ENCODE peak calls at places on chromosomes 6 and 20, in ten cellular contexts. One of them, this sample, is unnamed.

GRCh38 chr6:3381233-3382065 is 75.4 kb downstream of the SLC22A23 start:
- DNase-seq in amniotic epithelial cell: no peak
- DNase-seq in activated CD8-positive, alpha-beta memory T cell treated with anti-CD3 and anti-CD28 coated beads for 1 hour: no peak
- DNase-seq in NCI-H2171: no peak
- DNase-seq in tibial nerve: no peak
- DNase-seq in NCI-H748 treated with DMSO at 0.1 percent for 48 hours: no peak
- DNase-seq in stimulated activated CD4-positive, alpha-beta T cell treated with anti-CD3 and anti-CD28 coated beads, Interleukin-2, amount 100 ng/mL, for 48 hours: no peak
- DNase-seq in A549: no peak
- DNase-seq in stimulated activated naive CD8-positive, alpha-beta T cell treated with anti-CD3 and anti-CD28 coated beads, Interleukin-15, amount 100 ng/mL, for 72 hours: no peak
- DNase-seq in H7: no peak
- DNase-seq in this sample: no peak

GRCh38 chr6:1542764-1543163 is 67.0 kb upstream of the FOXC1 start:
- DNase-seq in activated CD8-positive, alpha-beta memory T cell treated with anti-CD3 and anti-CD28 coated beads for 1 hour: no peak
- DNase-seq in NCI-H2171: no peak
- DNase-seq in stimulated activated CD4-positive, alpha-beta T cell treated with anti-CD3 and anti-CD28 coated beads, Interleukin-2, amount 100 ng/mL, for 48 hours: no peak
- DNase-seq in H7: no peak
- DNase-seq in amniotic epithelial cell: no peak
- DNase-seq in A549: no peak
- DNase-seq in NCI-H748 treated with DMSO at 0.1 percent for 48 hours: no peak
- DNase-seq in stimulated activated naive CD8-positive, alpha-beta T cell treated with anti-CD3 and anti-CD28 coated beads, Interleukin-15, amount 100 ng/mL, for 72 hours: no peak
- DNase-seq in tibial nerve: no peak
- DNase-seq in this sample: no peak

GRCh38 chr6:68008445-68008844 is 626.6 kb upstream of the ADGRB3 start:
- DNase-seq in tibial nerve: no peak
- DNase-seq in activated CD8-positive, alpha-beta memory T cell treated with anti-CD3 and anti-CD28 coated beads for 1 hour: no peak
- DNase-seq in NCI-H2171: no peak
- DNase-seq in stimulated activated CD4-positive, alpha-beta T cell treated with anti-CD3 and anti-CD28 coated beads, Interleukin-2, amount 100 ng/mL, for 48 hours: no peak
- DNase-seq in amniotic epithelial cell: peak
- DNase-seq in A549: no peak
- DNase-seq in H7: no peak
- DNase-seq in stimulated activated naive CD8-positive, alpha-beta T cell treated with anti-CD3 and anti-CD28 coated beads, Interleukin-15, amount 100 ng/mL, for 72 hours: no peak
- DNase-seq in NCI-H748 treated with DMSO at 0.1 percent for 48 hours: no peak
- DNase-seq in this sample: no peak

GRCh38 chr6:35624341-35625070 is 64.2 kb downstream of the FKBP5 start:
- DNase-seq in A549: peak
- DNase-seq in amniotic epithelial cell: no peak
- DNase-seq in activated CD8-positive, alpha-beta memory T cell treated with anti-CD3 and anti-CD28 coated beads for 1 hour: no peak
- DNase-seq in stimulated activated naive CD8-positive, alpha-beta T cell treated with anti-CD3 and anti-CD28 coated beads, Interleukin-15, amount 100 ng/mL, for 72 hours: no peak
- DNase-seq in NCI-H748 treated with DMSO at 0.1 percent for 48 hours: no peak
- DNase-seq in NCI-H2171: no peak
- DNase-seq in H7: peak
- DNase-seq in stimulated activated CD4-positive, alpha-beta T cell treated with anti-CD3 and anti-CD28 coated beads, Interleukin-2, amount 100 ng/mL, for 48 hours: no peak
- DNase-seq in tibial nerve: no peak
- DNase-seq in this sample: no peak

GRCh38 chr6:13538084-13538483 is 36.3 kb upstream of the SIRT5 start:
- DNase-seq in NCI-H748 treated with DMSO at 0.1 percent for 48 hours: no peak
- DNase-seq in NCI-H2171: no peak
- DNase-seq in H7: peak
- DNase-seq in stimulated activated naive CD8-positive, alpha-beta T cell treated with anti-CD3 and anti-CD28 coated beads, Interleukin-15, amount 100 ng/mL, for 72 hours: no peak
- DNase-seq in activated CD8-positive, alpha-beta memory T cell treated with anti-CD3 and anti-CD28 coated beads for 1 hour: no peak
- DNase-seq in amniotic epithelial cell: peak
- DNase-seq in stimulated activated CD4-positive, alpha-beta T cell treated with anti-CD3 and anti-CD28 coated beads, Interleukin-2, amount 100 ng/mL, for 48 hours: no peak
- DNase-seq in tibial nerve: no peak
- DNase-seq in A549: peak
- DNase-seq in this sample: no peak

GRCh38 chr20:46823753-46824152 is 70.9 kb upstream of the EYA2 start:
- DNase-seq in tibial nerve: no peak
- DNase-seq in stimulated activated CD4-positive, alpha-beta T cell treated with anti-CD3 and anti-CD28 coated beads, Interleukin-2, amount 100 ng/mL, for 48 hours: no peak
- DNase-seq in NCI-H2171: no peak
- DNase-seq in NCI-H748 treated with DMSO at 0.1 percent for 48 hours: no peak
- DNase-seq in activated CD8-positive, alpha-beta memory T cell treated with anti-CD3 and anti-CD28 coated beads for 1 hour: no peak
- DNase-seq in H7: no peak
- DNase-seq in amniotic epithelial cell: no peak
- DNase-seq in A549: no peak
- DNase-seq in stimulated activated naive CD8-positive, alpha-beta T cell treated with anti-CD3 and anti-CD28 coated beads, Interleukin-15, amount 100 ng/mL, for 72 hours: no peak
- DNase-seq in this sample: no peak

GRCh38 chr6:52566853-52567279 is 10.0 kb downstream of the TRAM2 start:
- DNase-seq in activated CD8-positive, alpha-beta memory T cell treated with anti-CD3 and anti-CD28 coated beads for 1 hour: no peak
- DNase-seq in A549: peak
- DNase-seq in stimulated activated CD4-positive, alpha-beta T cell treated with anti-CD3 and anti-CD28 coated beads, Interleukin-2, amount 100 ng/mL, for 48 hours: no peak
- DNase-seq in amniotic epithelial cell: peak
- DNase-seq in stimulated activated naive CD8-positive, alpha-beta T cell treated with anti-CD3 and anti-CD28 coated beads, Interleukin-15, amount 100 ng/mL, for 72 hours: no peak
- DNase-seq in tibial nerve: peak
- DNase-seq in NCI-H748 treated with DMSO at 0.1 percent for 48 hours: no peak
- DNase-seq in NCI-H2171: no peak
- DNase-seq in H7: no peak
- DNase-seq in this sample: no peak

GRCh38 chr20:17698419-17698818 is 1.3 kb upstream of the BANF2 start:
- DNase-seq in tibial nerve: no peak
- DNase-seq in NCI-H748 treated with DMSO at 0.1 percent for 48 hours: no peak
- DNase-seq in A549: no peak
- DNase-seq in activated CD8-positive, alpha-beta memory T cell treated with anti-CD3 and anti-CD28 coated beads for 1 hour: no peak
- DNase-seq in amniotic epithelial cell: no peak
- DNase-seq in stimulated activated naive CD8-positive, alpha-beta T cell treated with anti-CD3 and anti-CD28 coated beads, Interleukin-15, amount 100 ng/mL, for 72 hours: no peak
- DNase-seq in NCI-H2171: no peak
- DNase-seq in H7: no peak
- DNase-seq in stimulated activated CD4-positive, alpha-beta T cell treated with anti-CD3 and anti-CD28 coated beads, Interleukin-2, amount 100 ng/mL, for 48 hours: no peak
- DNase-seq in this sample: no peak

GRCh38 chr20:61942526-61942925 is 123.2 kb downstream of the TAF4 start:
- DNase-seq in NCI-H2171: no peak
- DNase-seq in tibial nerve: no peak
- DNase-seq in NCI-H748 treated with DMSO at 0.1 percent for 48 hours: no peak
- DNase-seq in amniotic epithelial cell: no peak
- DNase-seq in activated CD8-positive, alpha-beta memory T cell treated with anti-CD3 and anti-CD28 coated beads for 1 hour: no peak
- DNase-seq in H7: no peak
- DNase-seq in stimulated activated naive CD8-positive, alpha-beta T cell treated with anti-CD3 and anti-CD28 coated beads, Interleukin-15, amount 100 ng/mL, for 72 hours: no peak
- DNase-seq in stimulated activated CD4-positive, alpha-beta T cell treated with anti-CD3 and anti-CD28 coated beads, Interleukin-2, amount 100 ng/mL, for 48 hours: no peak
- DNase-seq in A549: no peak
- DNase-seq in this sample: no peak

GRCh38 chr20:914727-915498 is 1.2 kb downstream of the ANGPT4 start:
- DNase-seq in amniotic epithelial cell: no peak
- DNase-seq in activated CD8-positive, alpha-beta memory T cell treated with anti-CD3 and anti-CD28 coated beads for 1 hour: no peak
- DNase-seq in NCI-H748 treated with DMSO at 0.1 percent for 48 hours: no peak
- DNase-seq in tibial nerve: no peak
- DNase-seq in A549: no peak
- DNase-seq in H7: no peak
- DNase-seq in stimulated activated CD4-positive, alpha-beta T cell treated with anti-CD3 and anti-CD28 coated beads, Interleukin-2, amount 100 ng/mL, for 48 hours: no peak
- DNase-seq in NCI-H2171: no peak
- DNase-seq in stimulated activated naive CD8-positive, alpha-beta T cell treated with anti-CD3 and anti-CD28 coated beads, Interleukin-15, amount 100 ng/mL, for 72 hours: no peak
- DNase-seq in this sample: no peak

GRCh38 chr6:6696867-6697531 is 108.5 kb downstream of the LY86 start:
- DNase-seq in NCI-H748 treated with DMSO at 0.1 percent for 48 hours: peak
- DNase-seq in stimulated activated CD4-positive, alpha-beta T cell treated with anti-CD3 and anti-CD28 coated beads, Interleukin-2, amount 100 ng/mL, for 48 hours: peak
- DNase-seq in stimulated activated naive CD8-positive, alpha-beta T cell treated with anti-CD3 and anti-CD28 coated beads, Interleukin-15, amount 100 ng/mL, for 72 hours: peak
- DNase-seq in NCI-H2171: no peak
- DNase-seq in activated CD8-positive, alpha-beta memory T cell treated with anti-CD3 and anti-CD28 coated beads for 1 hour: no peak
- DNase-seq in amniotic epithelial cell: peak
- DNase-seq in A549: peak
- DNase-seq in tibial nerve: no peak
- DNase-seq in H7: peak
- DNase-seq in this sample: peak

GRCh38 chr6:138931660-138932059 is 56.4 kb downstream of the REPS1 start:
- DNase-seq in stimulated activated naive CD8-positive, alpha-beta T cell treated with anti-CD3 and anti-CD28 coated beads, Interleukin-15, amount 100 ng/mL, for 72 hours: no peak
- DNase-seq in NCI-H2171: no peak
- DNase-seq in tibial nerve: no peak
- DNase-seq in stimulated activated CD4-positive, alpha-beta T cell treated with anti-CD3 and anti-CD28 coated beads, Interleukin-2, amount 100 ng/mL, for 48 hours: no peak
- DNase-seq in H7: no peak
- DNase-seq in activated CD8-positive, alpha-beta memory T cell treated with anti-CD3 and anti-CD28 coated beads for 1 hour: no peak
- DNase-seq in amniotic epithelial cell: no peak
- DNase-seq in A549: no peak
- DNase-seq in NCI-H748 treated with DMSO at 0.1 percent for 48 hours: no peak
- DNase-seq in this sample: no peak

GRCh38 chr20:34872604-34873224 is at the start of gene GGT7:
- DNase-seq in activated CD8-positive, alpha-beta memory T cell treated with anti-CD3 and anti-CD28 coated beads for 1 hour: peak
- DNase-seq in H7: peak
- DNase-seq in stimulated activated naive CD8-positive, alpha-beta T cell treated with anti-CD3 and anti-CD28 coated beads, Interleukin-15, amount 100 ng/mL, for 72 hours: peak
- DNase-seq in NCI-H748 treated with DMSO at 0.1 percent for 48 hours: peak
- DNase-seq in stimulated activated CD4-positive, alpha-beta T cell treated with anti-CD3 and anti-CD28 coated beads, Interleukin-2, amount 100 ng/mL, for 48 hours: peak
- DNase-seq in tibial nerve: peak
- DNase-seq in A549: peak
- DNase-seq in NCI-H2171: peak
- DNase-seq in amniotic epithelial cell: peak
- DNase-seq in this sample: peak

GRCh38 chr6:16056263-16056870 is 72.5 kb upstream of the MYLIP start:
- DNase-seq in activated CD8-positive, alpha-beta memory T cell treated with anti-CD3 and anti-CD28 coated beads for 1 hour: no peak
- DNase-seq in stimulated activated CD4-positive, alpha-beta T cell treated with anti-CD3 and anti-CD28 coated beads, Interleukin-2, amount 100 ng/mL, for 48 hours: no peak
- DNase-seq in amniotic epithelial cell: peak
- DNase-seq in A549: no peak
- DNase-seq in NCI-H748 treated with DMSO at 0.1 percent for 48 hours: no peak
- DNase-seq in NCI-H2171: no peak
- DNase-seq in tibial nerve: no peak
- DNase-seq in H7: no peak
- DNase-seq in stimulated activated naive CD8-positive, alpha-beta T cell treated with anti-CD3 and anti-CD28 coated beads, Interleukin-15, amount 100 ng/mL, for 72 hours: no peak
- DNase-seq in this sample: no peak

GRCh38 chr6:107418118-107418517 is 41.2 kb downstream of the PDSS2 start:
- DNase-seq in stimulated activated CD4-positive, alpha-beta T cell treated with anti-CD3 and anti-CD28 coated beads, Interleukin-2, amount 100 ng/mL, for 48 hours: no peak
- DNase-seq in tibial nerve: no peak
- DNase-seq in A549: peak
- DNase-seq in NCI-H2171: no peak
- DNase-seq in H7: peak
- DNase-seq in NCI-H748 treated with DMSO at 0.1 percent for 48 hours: no peak
- DNase-seq in stimulated activated naive CD8-positive, alpha-beta T cell treated with anti-CD3 and anti-CD28 coated beads, Interleukin-15, amount 100 ng/mL, for 72 hours: no peak
- DNase-seq in amniotic epithelial cell: peak
- DNase-seq in activated CD8-positive, alpha-beta memory T cell treated with anti-CD3 and anti-CD28 coated beads for 1 hour: no peak
- DNase-seq in this sample: no peak

GRCh38 chr6:38508894-38509293 is 130.8 kb downstream of the BTBD9 start:
- DNase-seq in H7: no peak
- DNase-seq in stimulated activated naive CD8-positive, alpha-beta T cell treated with anti-CD3 and anti-CD28 coated beads, Interleukin-15, amount 100 ng/mL, for 72 hours: no peak
- DNase-seq in activated CD8-positive, alpha-beta memory T cell treated with anti-CD3 and anti-CD28 coated beads for 1 hour: no peak
- DNase-seq in NCI-H748 treated with DMSO at 0.1 percent for 48 hours: peak
- DNase-seq in tibial nerve: no peak
- DNase-seq in A549: peak
- DNase-seq in NCI-H2171: peak
- DNase-seq in amniotic epithelial cell: peak
- DNase-seq in stimulated activated CD4-positive, alpha-beta T cell treated with anti-CD3 and anti-CD28 coated beads, Interleukin-2, amount 100 ng/mL, for 48 hours: no peak
- DNase-seq in this sample: no peak

GRCh38 chr6:161319231-161319630 is 45.4 kb upstream of the AGPAT4 start:
- DNase-seq in amniotic epithelial cell: no peak
- DNase-seq in stimulated activated CD4-positive, alpha-beta T cell treated with anti-CD3 and anti-CD28 coated beads, Interleukin-2, amount 100 ng/mL, for 48 hours: no peak
- DNase-seq in NCI-H748 treated with DMSO at 0.1 percent for 48 hours: no peak
- DNase-seq in stimulated activated naive CD8-positive, alpha-beta T cell treated with anti-CD3 and anti-CD28 coated beads, Interleukin-15, amount 100 ng/mL, for 72 hours: no peak
- DNase-seq in NCI-H2171: no peak
- DNase-seq in tibial nerve: no peak
- DNase-seq in activated CD8-positive, alpha-beta memory T cell treated with anti-CD3 and anti-CD28 coated beads for 1 hour: no peak
- DNase-seq in A549: no peak
- DNase-seq in H7: no peak
- DNase-seq in this sample: no peak

This sample was measured in mesothelial cell of epicardium.